ENCODE peak calls at places on chromosome 4, in seven cellular contexts. One of them, this sample, is unnamed.

GRCh38 chr4:120829113-120829831 is 93.3 kb downstream of the PRDM5 start:
- DNase-seq in body of pancreas: no peak
- DNase-seq in sigmoid colon: no peak
- DNase-seq in endothelial cell of umbilical vein: no peak
- DNase-seq in stomach: no peak
- DNase-seq in ovary: no peak
- DNase-seq in IMR-90: peak; percentile 70
- DNase-seq in this sample: no peak

GRCh38 chr4:172095161-172095560 is 282.0 kb downstream of the GALNTL6 start:
- DNase-seq in sigmoid colon: no peak
- DNase-seq in stomach: no peak
- DNase-seq in ovary: no peak
- DNase-seq in endothelial cell of umbilical vein: no peak
- DNase-seq in IMR-90: no peak
- DNase-seq in body of pancreas: no peak
- DNase-seq in this sample: no peak

GRCh38 chr4:139005774-139006173 is 9.8 kb upstream of the NOCT start:
- DNase-seq in endothelial cell of umbilical vein: no peak
- DNase-seq in ovary: no peak
- DNase-seq in body of pancreas: no peak
- DNase-seq in stomach: no peak
- DNase-seq in IMR-90: no peak
- DNase-seq in sigmoid colon: no peak
- DNase-seq in this sample: no peak

GRCh38 chr4:3732076-3733028 is 33.8 kb upstream of the ADRA2C start:
- DNase-seq in sigmoid colon: no peak
- DNase-seq in endothelial cell of umbilical vein: no peak
- DNase-seq in stomach: no peak
- DNase-seq in ovary: no peak
- DNase-seq in body of pancreas: no peak
- DNase-seq in IMR-90: no peak
- DNase-seq in this sample: no peak

GRCh38 chr4:140168474-140168873 is 14.5 kb upstream of the MAML3 start:
- DNase-seq in sigmoid colon: no peak
- DNase-seq in ovary: no peak
- DNase-seq in IMR-90: peak; percentile 64
- DNase-seq in body of pancreas: no peak
- DNase-seq in stomach: no peak
- DNase-seq in endothelial cell of umbilical vein: no peak
- DNase-seq in this sample: no peak

GRCh38 chr4:177246636-177247584 is 62.8 kb upstream of the NEIL3 start:
- DNase-seq in IMR-90: peak; percentile 80
- DNase-seq in sigmoid colon: no peak
- DNase-seq in endothelial cell of umbilical vein: no peak
- DNase-seq in stomach: no peak
- DNase-seq in body of pancreas: no peak
- DNase-seq in ovary: no peak
- DNase-seq in this sample: no peak

GRCh38 chr4:105196523-105197145 is 50.0 kb downstream of the TET2 start:
- DNase-seq in IMR-90: peak; percentile 44
- DNase-seq in body of pancreas: no peak
- DNase-seq in sigmoid colon: no peak
- DNase-seq in ovary: no peak
- DNase-seq in stomach: no peak
- DNase-seq in endothelial cell of umbilical vein: no peak
- DNase-seq in this sample: no peak

GRCh38 chr4:84814100-84814750 is 152.3 kb downstream of the WDFY3 start:
- DNase-seq in sigmoid colon: no peak
- DNase-seq in body of pancreas: peak; percentile 24
- DNase-seq in endothelial cell of umbilical vein: peak; percentile 87
- DNase-seq in IMR-90: peak; percentile 96
- DNase-seq in ovary: no peak
- DNase-seq in stomach: peak; percentile 27
- DNase-seq in this sample: no peak

GRCh38 chr4:113811329-113811728 is 49.8 kb upstream of the CAMK2D start:
- DNase-seq in ovary: no peak
- DNase-seq in sigmoid colon: no peak
- DNase-seq in body of pancreas: no peak
- DNase-seq in endothelial cell of umbilical vein: no peak
- DNase-seq in IMR-90: no peak
- DNase-seq in stomach: no peak
- DNase-seq in this sample: no peak

GRCh38 chr4:98377626-98378025 is 116.4 kb downstream of the RAP1GDS1 start:
- DNase-seq in endothelial cell of umbilical vein: no peak
- DNase-seq in IMR-90: peak; percentile 70
- DNase-seq in ovary: no peak
- DNase-seq in sigmoid colon: no peak
- DNase-seq in body of pancreas: no peak
- DNase-seq in stomach: no peak
- DNase-seq in this sample: no peak

GRCh38 chr4:37973481-37973880 is 13.3 kb downstream of the PTTG2 start:
- DNase-seq in stomach: no peak
- DNase-seq in body of pancreas: no peak
- DNase-seq in sigmoid colon: no peak
- DNase-seq in endothelial cell of umbilical vein: no peak
- DNase-seq in ovary: no peak
- DNase-seq in IMR-90: no peak
- DNase-seq in this sample: no peak

GRCh38 chr4:37968747-37969146 is 8.5 kb downstream of the PTTG2 start:
- DNase-seq in IMR-90: no peak
- DNase-seq in body of pancreas: no peak
- DNase-seq in ovary: no peak
- DNase-seq in stomach: no peak
- DNase-seq in endothelial cell of umbilical vein: no peak
- DNase-seq in sigmoid colon: no peak
- DNase-seq in this sample: no peak

GRCh38 chr4:37971202-37971601 is 11.0 kb downstream of the PTTG2 start:
- DNase-seq in body of pancreas: no peak
- DNase-seq in IMR-90: no peak
- DNase-seq in endothelial cell of umbilical vein: no peak
- DNase-seq in stomach: no peak
- DNase-seq in ovary: no peak
- DNase-seq in sigmoid colon: no peak
- DNase-seq in this sample: no peak

GRCh38 chr4:37967749-37968148 is 7.6 kb downstream of the PTTG2 start:
- DNase-seq in endothelial cell of umbilical vein: no peak
- DNase-seq in body of pancreas: no peak
- DNase-seq in stomach: no peak
- DNase-seq in ovary: no peak
- DNase-seq in sigmoid colon: no peak
- DNase-seq in IMR-90: peak; percentile 29
- DNase-seq in this sample: no peak

GRCh38 chr4:37970702-37971101 is 10.5 kb downstream of the PTTG2 start:
- DNase-seq in ovary: no peak
- DNase-seq in endothelial cell of umbilical vein: peak; percentile 49
- DNase-seq in stomach: peak; percentile 84
- DNase-seq in body of pancreas: peak; percentile 73
- DNase-seq in IMR-90: peak; percentile 33
- DNase-seq in sigmoid colon: peak; percentile 87
- DNase-seq in this sample: peak; percentile 5
- TF ChIP-seq CTCF in ovary: no peak
- TF ChIP-seq CTCF in endothelial cell of umbilical vein: peak; percentile 45
- TF ChIP-seq CTCF in stomach: peak; percentile 8
- TF ChIP-seq CTCF in body of pancreas: peak; percentile 37
- TF ChIP-seq CTCF in IMR-90: peak; percentile 34
- TF ChIP-seq CTCF in sigmoid colon: peak; percentile 47
- TF ChIP-seq CTCF in this sample: peak; percentile 69

GRCh38 chr4:173498771-173499170 is 31.3 kb downstream of the HAND2 start:
- DNase-seq in ovary: no peak
- DNase-seq in sigmoid colon: no peak
- DNase-seq in IMR-90: no peak
- DNase-seq in body of pancreas: no peak
- DNase-seq in stomach: no peak
- DNase-seq in endothelial cell of umbilical vein: no peak
- DNase-seq in this sample: no peak
- H3K27me3 ChIP-seq in ovary: no peaks in the 10 kb centered on the region
- H3K27me3 ChIP-seq in sigmoid colon: no peaks in the 10 kb centered on the region
- H3K27me3 ChIP-seq in IMR-90: peaks cover 62% of the 10 kb centered on the region
- H3K27me3 ChIP-seq in body of pancreas: no peaks in the 10 kb centered on the region
- H3K27me3 ChIP-seq in stomach: peaks cover 55% of the 10 kb centered on the region
- H3K27me3 ChIP-seq in endothelial cell of umbilical vein: peaks cover 75% of the 10 kb centered on the region
- H3K27me3 ChIP-seq in this sample: peaks cover 89% of the 10 kb centered on the region

GRCh38 chr4:1172228-1172851 is at the start of gene SPON2:
- DNase-seq in sigmoid colon: peak; percentile 79
- DNase-seq in ovary: peak; percentile 77
- DNase-seq in endothelial cell of umbilical vein: no peak
- DNase-seq in body of pancreas: peak; percentile 25
- DNase-seq in stomach: no peak
- DNase-seq in IMR-90: peak; percentile 27
- DNase-seq in this sample: no peak
- TF ChIP-seq POLR2A in sigmoid colon: no peak
- TF ChIP-seq POLR2A in ovary: no peak
- TF ChIP-seq POLR2A in endothelial cell of umbilical vein: no peak
- TF ChIP-seq POLR2A in body of pancreas: no peak
- TF ChIP-seq POLR2A in stomach: no peak
- TF ChIP-seq POLR2A in IMR-90: no peak
- TF ChIP-seq POLR2A in this sample: no peak

GRCh38 chr4:25575581-25575980 is 80.1 kb upstream of the SLC34A2 start:
- DNase-seq in ovary: no peak
- DNase-seq in endothelial cell of umbilical vein: no peak
- DNase-seq in IMR-90: no peak
- DNase-seq in sigmoid colon: no peak
- DNase-seq in body of pancreas: no peak
- DNase-seq in stomach: no peak
- DNase-seq in this sample: no peak

GRCh38 chr4:25578431-25578830 is 77.2 kb upstream of the SLC34A2 start:
- DNase-seq in endothelial cell of umbilical vein: no peak
- DNase-seq in sigmoid colon: no peak
- DNase-seq in stomach: no peak
- DNase-seq in IMR-90: no peak
- DNase-seq in ovary: no peak
- DNase-seq in body of pancreas: no peak
- DNase-seq in this sample: no peak

GRCh38 chr4:25585901-25586523 is 69.6 kb upstream of the SLC34A2 start:
- DNase-seq in endothelial cell of umbilical vein: no peak
- DNase-seq in ovary: no peak
- DNase-seq in stomach: no peak
- DNase-seq in body of pancreas: no peak
- DNase-seq in IMR-90: no peak
- DNase-seq in sigmoid colon: no peak
- DNase-seq in this sample: no peak

GRCh38 chr4:25580633-25581467 is 74.8 kb upstream of the SLC34A2 start:
- DNase-seq in ovary: no peak
- DNase-seq in stomach: peak; percentile 49
- DNase-seq in IMR-90: no peak
- DNase-seq in body of pancreas: no peak
- DNase-seq in endothelial cell of umbilical vein: no peak
- DNase-seq in sigmoid colon: no peak
- DNase-seq in this sample: no peak
- TF ChIP-seq CTCF in ovary: no peak
- TF ChIP-seq CTCF in stomach: peak; percentile 14
- TF ChIP-seq CTCF in IMR-90: no peak
- TF ChIP-seq CTCF in body of pancreas: no peak
- TF ChIP-seq CTCF in endothelial cell of umbilical vein: no peak
- TF ChIP-seq CTCF in sigmoid colon: no peak
- TF ChIP-seq CTCF in this sample: no peak

GRCh38 chr4:146654648-146654975 is 15.9 kb downstream of the POU4F2 start:
- DNase-seq in ovary: no peak
- DNase-seq in stomach: no peak
- DNase-seq in body of pancreas: no peak
- DNase-seq in IMR-90: no peak
- DNase-seq in endothelial cell of umbilical vein: peak; percentile 24
- DNase-seq in sigmoid colon: no peak
- DNase-seq in this sample: no peak
- H3K27me3 ChIP-seq in ovary: no peaks in the 10 kb centered on the region
- H3K27me3 ChIP-seq in stomach: peaks cover 54% of the 10 kb centered on the region
- H3K27me3 ChIP-seq in body of pancreas: no peaks in the 10 kb centered on the region
- H3K27me3 ChIP-seq in IMR-90: peaks cover 33% of the 10 kb centered on the region
- H3K27me3 ChIP-seq in endothelial cell of umbilical vein: peaks cover 68% of the 10 kb centered on the region
- H3K27me3 ChIP-seq in sigmoid colon: peaks cover 8% of the 10 kb centered on the region
- H3K27me3 ChIP-seq in this sample: peaks cover 3% of the 10 kb centered on the region

DNA sequence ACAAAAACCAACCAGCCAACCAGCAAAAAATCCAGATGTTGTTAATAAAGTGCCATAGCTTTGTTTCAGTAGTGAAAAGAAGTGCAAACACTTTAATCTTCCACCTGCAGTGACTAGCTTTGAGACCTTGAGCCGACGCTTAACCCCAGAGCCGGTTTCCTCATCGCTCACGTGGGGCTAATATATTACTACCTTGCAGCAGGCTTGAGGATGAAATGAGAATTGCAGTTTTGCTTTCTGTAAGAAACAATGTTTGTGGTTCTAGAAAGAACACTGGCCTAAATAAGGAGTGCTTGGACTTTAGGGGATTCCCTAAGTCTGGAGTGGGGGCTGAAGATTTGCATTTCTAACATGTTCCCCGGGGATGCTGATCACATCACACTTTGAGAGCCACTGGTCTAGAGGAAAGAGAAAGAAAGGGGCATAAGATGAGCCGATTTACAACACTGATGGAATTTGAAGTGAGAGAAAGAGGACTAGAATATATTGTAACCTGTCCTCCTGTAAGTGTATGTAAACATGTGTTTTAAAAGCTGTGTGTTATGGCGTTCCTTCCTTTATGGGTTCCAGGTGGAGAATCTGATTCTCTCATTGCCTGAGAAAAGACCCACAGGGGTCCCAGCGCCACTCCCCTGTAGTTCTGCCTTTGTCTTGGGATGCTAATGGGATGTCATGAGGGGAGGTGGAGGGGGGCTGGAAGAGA is 1.4 kb downstream of the FGF2 start:
- DNase-seq in sigmoid colon: peak; percentile 82
- DNase-seq in ovary: peak; percentile 38
- DNase-seq in body of pancreas: peak; percentile 37
- DNase-seq in stomach: no peak
- DNase-seq in endothelial cell of umbilical vein: peak; percentile 71
- DNase-seq in IMR-90: peak; percentile 77
- DNase-seq in this sample: no peak
- TF ChIP-seq POLR2A in sigmoid colon: peak; percentile 25
- TF ChIP-seq POLR2A in ovary: no peak
- TF ChIP-seq POLR2A in body of pancreas: no peak
- TF ChIP-seq POLR2A in stomach: no peak
- TF ChIP-seq POLR2A in endothelial cell of umbilical vein: no peak
- TF ChIP-seq POLR2A in IMR-90: no peak
- TF ChIP-seq POLR2A in this sample: no peak

GRCh38 chr4:7041246-7041645 is 1.9 kb upstream of the TADA2B start:
- DNase-seq in IMR-90: no peak
- DNase-seq in endothelial cell of umbilical vein: no peak
- DNase-seq in stomach: no peak
- DNase-seq in sigmoid colon: no peak
- DNase-seq in body of pancreas: no peak
- DNase-seq in ovary: no peak
- DNase-seq in this sample: no peak

GRCh38 chr4:7040760-7041159 is 2.4 kb upstream of the TADA2B start:
- DNase-seq in sigmoid colon: no peak
- DNase-seq in ovary: no peak
- DNase-seq in IMR-90: no peak
- DNase-seq in endothelial cell of umbilical vein: no peak
- DNase-seq in body of pancreas: no peak
- DNase-seq in stomach: no peak
- DNase-seq in this sample: no peak

GRCh38 chr4:7041851-7042696 is 1.1 kb upstream of the TADA2B start:
- DNase-seq in stomach: peak; percentile 61
- DNase-seq in body of pancreas: peak; percentile 56
- DNase-seq in ovary: no peak
- DNase-seq in sigmoid colon: peak; percentile 79
- DNase-seq in IMR-90: peak; percentile 55
- DNase-seq in endothelial cell of umbilical vein: no peak
- DNase-seq in this sample: no peak

GRCh38 chr4:7034262-7035081 is 8.7 kb upstream of the TADA2B start:
- DNase-seq in IMR-90: peak; percentile 67
- DNase-seq in endothelial cell of umbilical vein: no peak
- DNase-seq in ovary: no peak
- DNase-seq in stomach: peak; percentile 83
- DNase-seq in body of pancreas: peak; percentile 76
- DNase-seq in sigmoid colon: no peak
- DNase-seq in this sample: no peak

GRCh38 chr4:7037425-7037824 is 5.7 kb upstream of the TADA2B start:
- DNase-seq in endothelial cell of umbilical vein: no peak
- DNase-seq in ovary: no peak
- DNase-seq in body of pancreas: no peak
- DNase-seq in sigmoid colon: no peak
- DNase-seq in stomach: no peak
- DNase-seq in IMR-90: no peak
- DNase-seq in this sample: no peak
- TF ChIP-seq CTCF in endothelial cell of umbilical vein: no peak
- TF ChIP-seq CTCF in ovary: no peak
- TF ChIP-seq CTCF in body of pancreas: peak; percentile 22
- TF ChIP-seq CTCF in sigmoid colon: no peak
- TF ChIP-seq CTCF in stomach: no peak
- TF ChIP-seq CTCF in IMR-90: peak; percentile 3
- TF ChIP-seq CTCF in this sample: no peak

This sample was measured in esophagus squamous epithelium.